ENCODE peak calls at places on chromosomes 11 and 22, in six cellular contexts. Q, H, G, M, C and N are unnamed samples.
A peak's percentile ranks its signal among the peaks of the same experiment; 100 is the strongest.

GRCh38 chr11:1390603-1391164 is 950 bp downstream of the BRSK2 start:
- DNase-seq in H (peak; percentile 50), Q (no peak), M (peak; percentile 60), G (no peak), C (no peak), N (no peak)

GRCh38 chr11:63620928-63621539 is 6.8 kb upstream of the PLAAT3 start:
- DNase-seq in M (no peak), Q (no peak), H (no peak), G (no peak), C (no peak), N (no peak)

GRCh38 chr11:47534707-47535251 is 18.2 kb downstream of the CELF1 start:
- DNase-seq in G (no peak), H (no peak), Q (no peak), C (no peak), M (no peak), N (no peak)

GRCh38 chr22:38907767-38908166 is 35.8 kb upstream of the CBX6 start:
- DNase-seq in C (no peak), M (no peak), Q (no peak), H (no peak), G (no peak), N (no peak)

GRCh38 chr22:41561335-41561734 is 525 bp downstream of the CSDC2 start:
- DNase-seq in H (no peak), C (no peak), Q (no peak), G (no peak), M (no peak), N (no peak)

GRCh38 chr22:45626198-45626651 is 45.4 kb upstream of the ATXN10 start:
- DNase-seq in G (no peak), C (no peak), H (no peak), Q (no peak), M (no peak), N (no peak)

GRCh38 chr11:25816411-25816810 is 515.5 kb upstream of the ANO3 start:
- DNase-seq in Q (no peak), C (no peak), H (no peak), M (no peak), G (no peak), N (no peak)

GRCh38 chr11:64298966-64299846 is 952 bp upstream of the CATSPERZ start:
- DNase-seq in M (peak; percentile 74), G (no peak), C (peak; percentile 51), H (no peak), Q (no peak), N (peak; percentile 45)

GRCh38 chr11:116339306-116339705 is 433.5 kb downstream of the BUD13 start:
- DNase-seq in Q (no peak), C (no peak), H (no peak), M (no peak), G (no peak), N (no peak)

GRCh38 chr11:19071255-19071654 is 10.7 kb upstream of the MRGPRX2 start:
- DNase-seq in C (no peak), M (peak; percentile 59), H (peak; percentile 68), Q (peak; percentile 64), G (no peak), N (peak; percentile 76)

GRCh38 chr11:14578551-14578956 is 58.4 kb upstream of the PSMA1 start:
- DNase-seq in H (no peak), C (no peak), Q (no peak), G (peak; percentile 7), M (no peak), N (no peak)

GRCh38 chr11:121133046-121133445 is 32.0 kb downstream of the TECTA start:
- DNase-seq in Q (no peak), C (no peak), M (no peak), G (no peak), H (no peak), N (no peak)

GRCh38 chr11:56842829-56843794 is 94.6 kb upstream of the OR9G4 start:
- DNase-seq in H (no peak), M (no peak), G (no peak), Q (no peak), C (no peak), N (no peak)

GRCh38 chr11:81887671-81888070 is 846.0 kb downstream of the FAM181B start:
- DNase-seq in Q (no peak), G (no peak), M (no peak), H (no peak), C (no peak), N (no peak)

GRCh38 chr11:37451903-37452302 is 853.9 kb upstream of the RAG2 start:
- DNase-seq in M (no peak), G (no peak), Q (no peak), C (no peak), H (no peak), N (no peak)

GRCh38 chr11:37450613-37451012 is 852.6 kb upstream of the RAG2 start:
- DNase-seq in M (no peak), H (no peak), C (no peak), G (no peak), Q (no peak), N (no peak)

DNA sequence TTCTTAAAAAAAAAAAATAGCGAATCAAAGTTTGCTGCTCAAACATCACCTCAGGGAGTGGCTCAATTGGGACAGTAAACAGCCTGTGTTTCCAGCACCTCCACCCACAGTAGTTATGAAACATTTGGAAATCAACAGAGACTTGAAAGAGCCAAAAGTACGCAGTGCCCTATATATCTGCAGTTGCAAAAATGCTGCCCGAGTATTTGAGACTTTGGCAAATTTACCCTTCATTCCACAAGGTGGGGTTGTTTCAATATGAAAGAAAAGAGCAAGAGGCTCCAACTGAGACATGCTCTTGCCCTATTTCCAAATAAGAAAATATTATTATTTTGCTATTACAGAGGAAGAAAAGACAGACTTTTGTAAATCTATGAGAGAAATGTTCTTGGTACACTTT is 851.1 kb upstream of the RAG2 start:
- DNase-seq in G (no peak), M (no peak), H (no peak), Q (no peak), C (no peak), N (no peak)
- TF ChIP-seq CTCF in G (no peak), M (peak; percentile 27), H (peak; percentile 76), Q (peak; percentile 26), C (peak; percentile 15), N (peak; percentile 49)

DNA sequence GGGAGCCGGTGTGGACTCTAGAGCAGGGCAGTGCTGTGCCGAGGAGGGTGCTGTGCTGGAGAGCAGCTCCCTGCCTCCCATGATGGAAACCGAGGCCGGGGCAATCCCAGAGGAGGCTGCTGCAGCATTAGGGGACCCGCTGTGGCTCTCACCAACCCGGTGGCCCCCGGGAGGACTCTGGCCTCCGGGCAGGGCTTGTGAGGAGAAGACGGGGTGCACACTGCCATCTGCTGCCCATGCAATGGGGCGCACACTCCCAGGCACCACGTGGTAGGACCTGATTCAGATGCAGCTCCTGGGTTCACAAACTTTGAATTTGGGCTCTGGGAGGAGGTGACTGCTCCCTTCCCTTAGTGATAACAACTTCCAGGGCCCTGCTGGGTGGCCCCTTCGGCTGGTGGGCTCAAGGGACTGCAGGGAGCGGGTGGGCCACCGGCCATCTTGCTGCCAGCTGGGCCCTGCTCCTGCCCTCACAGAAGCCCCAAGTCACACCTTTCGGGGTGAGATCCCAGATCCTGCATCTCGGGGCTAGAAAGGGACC is 93.8 kb upstream of the FGF3 start:
- DNase-seq in G (no peak), H (no peak), C (no peak), Q (no peak), M (no peak), N (no peak)
- TF ChIP-seq CTCF in G (peak; percentile 26), H (peak; percentile 34), C (peak; percentile 21), Q (peak; percentile 49), M (no peak), N (peak; percentile 14)

GRCh38 chr22:20175597-20175900 is 24.7 kb upstream of the CCDC188 start:
- DNase-seq in M (no peak), Q (peak; percentile 7), C (no peak), G (no peak), H (no peak), N (no peak)
- TF ChIP-seq CTCF in M (no peak), Q (peak; percentile 11), C (no peak), G (no peak), H (no peak), N (no peak)

GRCh38 chr11:134361661-134362060 is 29.9 kb downstream of the GLB1L2 start:
- DNase-seq in Q (no peak), G (no peak), C (no peak), M (no peak), H (no peak), N (no peak)

GRCh38 chr11:134359646-134360045 is 27.9 kb downstream of the GLB1L2 start:
- DNase-seq in G (no peak), Q (no peak), C (no peak), H (no peak), M (no peak), N (no peak)

GRCh38 chr11:134361241-134361640 is 29.5 kb downstream of the GLB1L2 start:
- DNase-seq in G (no peak), C (no peak), H (no peak), Q (no peak), M (no peak), N (no peak)

GRCh38 chr11:134358853-134359490 is 27.2 kb downstream of the GLB1L2 start:
- DNase-seq in M (no peak), H (no peak), Q (no peak), C (no peak), G (no peak), N (no peak)

GRCh38 chr11:134360050-134360835 is 28.5 kb downstream of the GLB1L2 start:
- DNase-seq in M (peak; percentile 78), C (peak; percentile 56), H (peak; percentile 97), G (no peak), Q (no peak), N (peak; percentile 97)
- TF ChIP-seq CTCF in M (peak; percentile 80), C (peak; percentile 73), H (peak; percentile 97), G (peak; percentile 80), Q (peak; percentile 65), N (peak; percentile 82)

GRCh38 chr22:32100711-32101110 is 57.6 kb downstream of the SLC5A1 start:
- DNase-seq in M (no peak), H (no peak), Q (no peak), G (no peak), C (no peak), N (no peak)

GRCh38 chr22:32106930-32107329 is 52.2 kb downstream of the C22orf42 start:
- DNase-seq in H (peak; percentile 41), Q (no peak), G (no peak), M (no peak), C (no peak), N (no peak)

DNA sequence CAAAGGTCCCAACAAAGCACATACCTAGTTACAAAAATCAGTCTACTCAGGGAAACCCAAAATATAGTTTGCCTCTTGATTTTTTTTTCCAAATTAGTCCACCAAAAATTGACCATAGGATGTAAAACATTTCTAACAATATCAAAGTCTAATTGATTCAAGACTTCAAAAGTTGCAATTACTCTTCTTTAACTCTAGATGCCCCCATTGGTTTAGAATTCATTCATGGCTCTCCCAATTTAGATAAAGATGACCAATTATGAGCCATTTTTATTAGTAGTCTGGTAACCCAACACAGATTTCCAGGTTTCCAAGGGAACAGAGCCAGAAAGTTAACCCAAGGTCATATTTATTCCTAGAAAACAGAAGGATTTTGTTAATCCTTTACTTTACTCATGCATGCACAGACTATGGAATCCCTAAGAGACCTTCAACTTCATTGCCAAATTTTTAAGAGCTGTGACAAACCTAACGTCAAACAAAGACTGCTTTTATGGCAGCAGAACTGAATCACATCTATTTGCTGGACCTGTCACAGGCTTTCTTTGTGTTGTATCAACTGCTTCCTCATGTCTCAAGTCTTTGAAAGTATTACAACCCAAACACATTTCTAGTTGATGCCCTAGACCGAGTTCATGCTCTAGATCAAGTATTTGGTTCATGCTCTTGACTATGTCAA is 55.3 kb downstream of the C22orf42 start:
- DNase-seq in M (no peak), G (no peak), Q (no peak), H (no peak), C (no peak), N (no peak)
- TF ChIP-seq CTCF in M (peak; percentile 46), G (peak; percentile 23), Q (peak; percentile 23), H (peak; percentile 65), C (peak; percentile 31), N (no peak)